ENCODE peak calls at places on chromosomes 4 and X, in nine cellular contexts. S, M, D, J, X, H, V, B and F are unnamed samples.

GRCh38 chrX:41332408-41332987 is 1.5 kb upstream of the DDX3X start:
- DNase-seq in S (no peak), M (no peak), D (no peak), J (no peak), X (no peak), H (no peak), V (peak), B (peak), F (no peak)

GRCh38 chr4:99723555-99724450 is 66.2 kb upstream of the C4orf54 start:
- DNase-seq in S (peak), M (no peak), D (no peak), J (no peak), X (peak), H (no peak), V (no peak), B (no peak), F (peak)

GRCh38 chr4:127828121-127828520 is 46.0 kb downstream of the HSPA4L start:
- DNase-seq in S (no peak), M (no peak), D (no peak), J (no peak), X (no peak), H (no peak), V (no peak), B (no peak), F (no peak)

GRCh38 chr4:184267673-184268573 is 50.2 kb upstream of the ENPP6 start:
- DNase-seq in S (peak), M (no peak), D (peak), J (peak), X (peak), H (peak), V (no peak), B (peak), F (no peak)

GRCh38 chrX:71221145-71221544 is 1.9 kb upstream of the GJB1 start:
- DNase-seq in S (no peak), M (no peak), D (no peak), J (no peak), X (no peak), H (no peak), V (no peak), B (no peak), F (no peak)

GRCh38 chr4:77193046-77193445 is 36.0 kb downstream of the CCNG2 start:
- DNase-seq in S (no peak), M (no peak), D (no peak), J (no peak), X (no peak), H (no peak), V (no peak), B (no peak), F (no peak)

GRCh38 chr4:18953613-18954012 is 932.1 kb upstream of the LCORL start:
- DNase-seq in S (no peak), M (no peak), D (no peak), J (no peak), X (no peak), H (no peak), V (no peak), B (no peak), F (no peak)

GRCh38 chr4:137611998-137612700 is 79.9 kb upstream of the PCDH18 start:
- DNase-seq in S (peak), M (no peak), D (no peak), J (no peak), X (no peak), H (no peak), V (no peak), B (no peak), F (no peak)

GRCh38 chr4:106694232-106694631 is 325.7 kb upstream of the GIMD1 start:
- DNase-seq in S (no peak), M (no peak), D (no peak), J (no peak), X (no peak), H (no peak), V (no peak), B (no peak), F (no peak)

GRCh38 chrX:10769165-10769564 is 148.8 kb upstream of the MID1 start:
- DNase-seq in S (peak), M (peak), D (no peak), J (no peak), X (peak), H (no peak), V (peak), B (no peak), F (no peak)

GRCh38 chrX:107970073-107970472 is 12.1 kb downstream of the TEX13B start:
- DNase-seq in S (no peak), M (no peak), D (no peak), J (no peak), X (no peak), H (no peak), V (no peak), B (no peak), F (no peak)

GRCh38 chr4:70183168-70183939 is 12.2 kb upstream of the ODAM start:
- DNase-seq in S (peak), M (no peak), D (no peak), J (no peak), X (peak), H (no peak), V (peak), B (no peak), F (no peak)

GRCh38 chrX:43176686-43177085 is 398.7 kb upstream of the PPP1R2C start:
- DNase-seq in S (no peak), M (no peak), D (no peak), J (no peak), X (no peak), H (no peak), V (no peak), B (no peak), F (no peak)

GRCh38 chr4:6568689-6569332 is 6.2 kb upstream of the MAN2B2 start:
- DNase-seq in S (peak), M (no peak), D (no peak), J (no peak), X (no peak), H (no peak), V (no peak), B (no peak), F (no peak)

GRCh38 chr4:39539026-39539690 is 11.9 kb upstream of the UGDH start:
- DNase-seq in S (no peak), M (no peak), D (no peak), J (no peak), X (peak), H (no peak), V (no peak), B (no peak), F (no peak)

GRCh38 chrX:120144178-120144844 is 14.1 kb upstream of the RHOXF2 start:
- DNase-seq in S (peak), M (no peak), D (no peak), J (no peak), X (no peak), H (no peak), V (no peak), B (peak), F (no peak)

GRCh38 chrX:17441965-17442364 is 67.0 kb downstream of the NHS start:
- DNase-seq in S (peak), M (no peak), D (no peak), J (no peak), X (no peak), H (no peak), V (no peak), B (no peak), F (no peak)

GRCh38 chr4:21882050-21882839 is 66.3 kb downstream of the KCNIP4 start:
- DNase-seq in S (no peak), M (no peak), D (no peak), J (no peak), X (no peak), H (no peak), V (no peak), B (no peak), F (no peak)

GRCh38 chr4:158769175-158769831 is 477 bp downstream of the FNIP2 start:
- DNase-seq in S (peak), M (peak), D (peak), J (peak), X (no peak), H (no peak), V (no peak), B (peak), F (no peak)

GRCh38 chrX:48945517-48946348 is 11.7 kb downstream of the OTUD5 start:
- DNase-seq in S (peak), M (no peak), D (peak), J (peak), X (no peak), H (no peak), V (peak), B (no peak), F (peak)